ENCODE peak calls at places on chromosome 1, in nine cellular contexts. V is endodermal cell, B is psoas muscle, P is kidney, W is WERI-Rb-1, S is adrenal gland, K is upper lobe of right lung, D is cardiac muscle cell, L is tibial artery. H is an unnamed sample.

GRCh38 chr1:15336866-15337265 is 72.8 kb upstream of the EFHD2 start:
- DNase-seq in W (no peak), K (peak; percentile 56), P (no peak), S (no peak), V (no peak), L (no peak), B (no peak), D (no peak), H (no peak)

GRCh38 chr1:237041795-237042466 is at the start of gene RYR2:
- DNase-seq in B (no peak), W (peak; percentile 81), V (peak; percentile 92), P (peak; percentile 59), D (peak; percentile 29), K (no peak), S (no peak), L (no peak), H (no peak)

GRCh38 chr1:145845144-145845513 is 301 bp upstream of the NUDT17 start:
- DNase-seq in K (no peak), S (no peak), V (no peak), D (no peak), B (no peak), L (no peak), W (no peak), P (no peak), H (no peak)

GRCh38 chr1:169595764-169596711 is 9.8 kb upstream of the F5 start:
- DNase-seq in W (no peak), K (no peak), S (no peak), B (no peak), D (peak; percentile 62), P (no peak), V (peak; percentile 87), L (no peak), H (no peak)

GRCh38 chr1:245609354-245609753 is 454.6 kb downstream of the KIF26B start:
- DNase-seq in B (no peak), L (no peak), D (no peak), P (no peak), K (no peak), V (peak; percentile 43), W (no peak), S (no peak), H (no peak)

GRCh38 chr1:31791131-31791858 is 24.5 kb downstream of the SPOCD1 start:
- DNase-seq in B (peak; percentile 23), K (peak; percentile 54), V (peak; percentile 46), L (no peak), S (peak; percentile 8), P (peak; percentile 40), D (no peak), W (peak; percentile 4), H (no peak)

GRCh38 chr1:45884700-45885099 is 81.3 kb downstream of the MAST2 start:
- DNase-seq in D (no peak), L (no peak), K (no peak), B (no peak), S (no peak), W (no peak), P (no peak), V (no peak), H (no peak)

GRCh38 chr1:3727825-3728776 is 24.1 kb upstream of the CCDC27 start:
- DNase-seq in P (no peak), S (no peak), W (no peak), K (no peak), L (no peak), B (no peak), D (no peak), V (no peak), H (no peak)

DNA sequence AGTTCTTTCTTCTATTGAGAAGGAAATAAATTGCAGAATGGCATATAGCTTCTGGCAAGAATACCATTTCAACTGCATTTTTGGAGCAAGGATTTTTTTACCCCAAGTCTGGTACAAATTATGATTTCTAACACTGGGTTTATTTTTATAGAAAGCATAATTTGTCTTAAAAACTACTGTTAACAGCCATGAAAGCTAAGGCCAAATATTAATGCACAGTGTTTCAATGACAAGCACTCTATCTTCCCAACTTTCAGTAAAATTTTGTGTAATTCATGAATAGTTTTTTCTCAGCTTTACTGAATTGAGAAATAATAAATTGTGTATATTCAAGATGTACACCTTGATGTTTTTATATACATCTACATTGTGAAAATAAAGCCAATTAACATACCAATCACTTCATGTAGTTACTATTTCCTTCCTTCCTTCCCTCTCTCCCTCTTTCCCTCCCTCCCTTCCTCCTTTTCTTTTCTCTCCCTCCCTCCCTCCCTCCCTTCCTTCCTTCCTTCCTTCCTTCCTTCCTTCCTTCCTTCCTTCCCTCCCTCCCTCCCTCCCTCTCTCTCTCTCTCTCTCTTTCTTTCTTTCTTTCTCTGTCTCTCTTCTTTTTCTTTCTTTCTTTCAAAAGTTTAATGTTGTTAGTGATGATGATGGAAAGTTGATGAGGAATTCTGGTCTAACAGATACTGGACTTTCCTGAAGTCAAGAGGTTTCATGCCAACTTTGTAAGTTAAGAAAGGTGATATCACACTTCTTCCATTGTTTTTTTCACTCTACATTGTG is 47.0 kb upstream of the HMCN1 start:
- DNase-seq in P (no peak), W (no peak), L (no peak), B (no peak), K (no peak), S (no peak), V (no peak), D (no peak), H (no peak)
- H3K4me3 ChIP-seq in P (no peak overlapping the region), W (no peak overlapping the region), L (no peak overlapping the region), B (no peak overlapping the region), K (no peak overlapping the region), S (no peak overlapping the region), V (no peak overlapping the region), D (no peak overlapping the region), H (no peak overlapping the region)

GRCh38 chr1:248183996-248184395 is 9.4 kb downstream of the OR2M2 start:
- DNase-seq in P (no peak), W (no peak), L (no peak), D (no peak), B (no peak), S (no peak), K (no peak), V (no peak), H (no peak)

GRCh38 chr1:248187363-248187762 is 9.7 kb upstream of the OR2M3 start:
- DNase-seq in B (no peak), S (no peak), D (no peak), V (no peak), L (no peak), W (no peak), K (no peak), P (no peak), H (no peak)
- H3K9me3 ChIP-seq in B (no peaks in the 10 kb centered on the region), S (no peaks in the 10 kb centered on the region), D (no peaks in the 10 kb centered on the region), V (peaks cover 78% of the 10 kb centered on the region), L (no peaks in the 10 kb centered on the region), W (no peaks in the 10 kb centered on the region), K (no peaks in the 10 kb centered on the region), P (no peaks in the 10 kb centered on the region), H (no peaks in the 10 kb centered on the region)

GRCh38 chr1:48761411-48761810 is 15.3 kb downstream of the BEND5 start:
- DNase-seq in D (no peak), B (no peak), P (no peak), K (no peak), L (no peak), S (no peak), W (no peak), V (no peak), H (no peak)

GRCh38 chr1:48757363-48757762 is 19.3 kb downstream of the BEND5 start:
- DNase-seq in V (no peak), B (no peak), W (no peak), S (no peak), L (no peak), D (no peak), P (no peak), K (no peak), H (no peak)

GRCh38 chr1:48758976-48759375 is 17.7 kb downstream of the BEND5 start:
- DNase-seq in P (no peak), D (no peak), L (no peak), B (no peak), S (no peak), W (no peak), K (no peak), V (no peak), H (no peak)

GRCh38 chr1:48761986-48762385 is 14.7 kb downstream of the BEND5 start:
- DNase-seq in L (no peak), P (no peak), S (no peak), K (no peak), D (peak; percentile 6), B (no peak), W (no peak), V (no peak), H (no peak)

DNA sequence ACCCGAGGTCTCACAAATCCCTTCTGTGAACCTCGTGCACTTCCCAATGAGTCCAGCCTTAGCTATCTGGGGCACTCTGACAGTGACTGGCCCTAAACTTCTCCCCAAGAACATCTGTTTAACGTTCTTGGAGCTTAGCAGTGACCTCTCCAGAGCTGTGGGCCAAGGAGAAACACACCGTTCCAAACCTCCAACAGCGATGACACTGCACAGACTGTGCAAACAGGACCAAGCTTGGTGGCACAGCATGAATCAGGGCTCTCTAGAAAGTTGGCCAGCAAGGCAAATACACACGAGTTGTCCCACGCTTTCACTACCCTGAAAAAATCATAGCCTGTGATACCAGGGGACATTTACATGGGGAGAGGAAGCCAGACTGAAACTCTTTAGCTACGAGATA is 15.8 kb downstream of the BEND5 start:
- DNase-seq in P (no peak), K (no peak), L (no peak), V (no peak), W (no peak), D (no peak), S (peak; percentile 24), B (no peak), H (no peak)
- H3K27ac ChIP-seq in P (no peak overlapping the region), K (no peak overlapping the region), L (no peak overlapping the region), V (no peak overlapping the region), W (no peak overlapping the region), D (no peak overlapping the region), S (peak overlapping the region; percentile 59), B (no peak overlapping the region), H (no peak overlapping the region)

GRCh38 chr1:151706464-151707415 is 9.9 kb downstream of the CELF3 start:
- DNase-seq in B (no peak), P (no peak), S (no peak), W (no peak), V (no peak), K (no peak), L (no peak), D (no peak), H (no peak)

GRCh38 chr1:151707541-151708065 is 9.0 kb downstream of the CELF3 start:
- DNase-seq in P (no peak), D (no peak), L (no peak), K (no peak), W (no peak), S (no peak), B (no peak), V (no peak), H (no peak)

GRCh38 chr1:151711044-151711800 is 5.4 kb downstream of the CELF3 start:
- DNase-seq in W (peak; percentile 100), B (no peak), P (no peak), K (no peak), V (no peak), D (no peak), S (no peak), L (no peak), H (no peak)

GRCh38 chr1:151710187-151710586 is 6.4 kb downstream of the CELF3 start:
- DNase-seq in S (no peak), V (peak; percentile 71), K (no peak), L (no peak), B (no peak), D (peak; percentile 62), P (no peak), W (peak; percentile 94), H (peak; percentile 14)

DNA sequence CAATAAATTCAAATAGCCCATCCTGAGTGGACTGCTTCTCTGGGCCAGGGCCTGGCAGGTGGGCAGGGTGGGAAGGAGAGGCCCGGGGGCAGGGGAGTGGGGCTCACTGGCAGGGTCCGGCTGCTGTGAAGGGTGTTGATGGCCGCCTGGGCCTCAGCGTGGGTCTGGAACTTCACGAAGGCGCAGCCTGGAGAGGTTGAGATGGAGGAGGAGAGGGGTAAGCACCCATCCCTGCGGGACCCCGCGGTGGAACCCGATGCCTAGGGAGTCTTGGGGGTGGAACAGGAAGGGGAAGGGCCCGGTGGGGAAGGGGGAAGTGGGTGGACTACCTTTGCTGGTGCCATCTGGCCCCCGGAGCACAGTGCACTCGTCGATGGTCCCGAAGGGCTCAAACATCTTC is 7.7 kb downstream of the CELF3 start:
- DNase-seq in W (no peak), D (no peak), V (no peak), B (no peak), P (no peak), K (no peak), L (no peak), S (no peak), H (no peak)
- H3K4me3 ChIP-seq in W (no peak overlapping the region), D (no peak overlapping the region), V (no peak overlapping the region), B (no peak overlapping the region), P (no peak overlapping the region), K (no peak overlapping the region), L (no peak overlapping the region), S (no peak overlapping the region), H (no peak overlapping the region)

H was measured in CD4-positive, alpha-beta memory T cell.